ENCODE peak calls at places on chromosomes 11 and 22, in five cellular contexts. One of them, this sample, is unnamed.

GRCh38 chr11:131579932-131580387 is 209.5 kb downstream of the NTM start:
- DNase-seq in IMR-90: peak
- DNase-seq in DMS153: peak
- DNase-seq in EL: peak
- DNase-seq in activated T-cell treated with anti-CD3 and anti-CD28 coated beads for 1 hour: no peak
- DNase-seq in this sample: peak

GRCh38 chr11:43681543-43681942 is 1.0 kb downstream of the HSD17B12 start:
- DNase-seq in IMR-90: peak
- DNase-seq in DMS153: no peak
- DNase-seq in EL: peak
- DNase-seq in activated T-cell treated with anti-CD3 and anti-CD28 coated beads for 1 hour: no peak
- DNase-seq in this sample: peak

GRCh38 chr11:83724704-83725114 is 438.5 kb upstream of the CCDC90B start:
- DNase-seq in IMR-90: no peak
- DNase-seq in DMS153: no peak
- DNase-seq in EL: peak
- DNase-seq in activated T-cell treated with anti-CD3 and anti-CD28 coated beads for 1 hour: no peak
- DNase-seq in this sample: no peak

GRCh38 chr11:116615211-116615865 is 157.4 kb downstream of the BUD13 start:
- DNase-seq in IMR-90: no peak
- DNase-seq in DMS153: no peak
- DNase-seq in EL: no peak
- DNase-seq in activated T-cell treated with anti-CD3 and anti-CD28 coated beads for 1 hour: no peak
- DNase-seq in this sample: no peak

GRCh38 chr11:10413268-10413667 is 41.8 kb upstream of the AMPD3 start:
- DNase-seq in IMR-90: peak
- DNase-seq in DMS153: no peak
- DNase-seq in EL: no peak
- DNase-seq in activated T-cell treated with anti-CD3 and anti-CD28 coated beads for 1 hour: peak
- DNase-seq in this sample: peak

GRCh38 chr11:22822204-22822603 is 7.4 kb downstream of the SVIP start:
- DNase-seq in IMR-90: no peak
- DNase-seq in DMS153: no peak
- DNase-seq in EL: no peak
- DNase-seq in activated T-cell treated with anti-CD3 and anti-CD28 coated beads for 1 hour: no peak
- DNase-seq in this sample: no peak

GRCh38 chr11:116376547-116376946 is 396.2 kb downstream of the BUD13 start:
- DNase-seq in IMR-90: no peak
- DNase-seq in DMS153: peak
- DNase-seq in EL: no peak
- DNase-seq in activated T-cell treated with anti-CD3 and anti-CD28 coated beads for 1 hour: no peak
- DNase-seq in this sample: no peak

GRCh38 chr11:3090096-3090901 is 33.1 kb upstream of the CARS1 start:
- DNase-seq in IMR-90: no peak
- DNase-seq in DMS153: no peak
- DNase-seq in EL: no peak
- DNase-seq in activated T-cell treated with anti-CD3 and anti-CD28 coated beads for 1 hour: no peak
- DNase-seq in this sample: no peak

GRCh38 chr11:47912843-47913437 is 64.8 kb upstream of the NUP160 start:
- DNase-seq in IMR-90: no peak
- DNase-seq in DMS153: no peak
- DNase-seq in EL: no peak
- DNase-seq in activated T-cell treated with anti-CD3 and anti-CD28 coated beads for 1 hour: no peak
- DNase-seq in this sample: peak

GRCh38 chr22:29292379-29292778 is 14.1 kb upstream of the GAS2L1 start:
- DNase-seq in IMR-90: no peak
- DNase-seq in DMS153: no peak
- DNase-seq in EL: no peak
- DNase-seq in activated T-cell treated with anti-CD3 and anti-CD28 coated beads for 1 hour: no peak
- DNase-seq in this sample: no peak

GRCh38 chr11:3947084-3947483 is 91.6 kb downstream of the STIM1 start:
- DNase-seq in IMR-90: peak
- DNase-seq in DMS153: peak
- DNase-seq in EL: peak
- DNase-seq in activated T-cell treated with anti-CD3 and anti-CD28 coated beads for 1 hour: peak
- DNase-seq in this sample: peak